ENCODE peak calls at places on chromosomes 5 and 9, in four cellular contexts. J is fibroblast of lung, F is aorta, G is GM23338. W is an unnamed sample.

GRCh38 chr9:97710356-97711222 is 13.4 kb upstream of the XPA start:
- DNase-seq in J (peak), G (peak), F (no peak), W (peak)

GRCh38 chr9:125486576-125486975 is 220.4 kb downstream of the MAPKAP1 start:
- DNase-seq in F (no peak), J (no peak), G (no peak), W (no peak)

GRCh38 chr5:164597293-164597900 is 1092.0 kb downstream of the MAT2B start:
- DNase-seq in F (no peak), J (no peak), G (peak), W (peak)

GRCh38 chr5:9337908-9338307 is 208.0 kb downstream of the SEMA5A start:
- DNase-seq in J (peak), G (no peak), F (no peak), W (peak)

GRCh38 chr5:84382363-84383295 is 2.1 kb downstream of the EDIL3 start:
- DNase-seq in J (peak), F (peak), G (peak), W (peak)

GRCh38 chr5:76952795-76953536 is at the start of gene CRHBP:
- DNase-seq in F (no peak), G (peak), J (no peak), W (no peak)

GRCh38 chr5:89313804-89314588 is 431.0 kb upstream of the MEF2C start:
- DNase-seq in J (peak), G (no peak), F (no peak), W (peak)

GRCh38 chr5:8686707-8687106 is 817.8 kb downstream of the MTRR start:
- DNase-seq in J (peak), G (no peak), F (no peak), W (no peak)

GRCh38 chr9:86948153-86948929 is 1.0 kb upstream of the GAS1 start:
- DNase-seq in J (peak), G (peak), F (peak), W (peak)

GRCh38 chr5:7261900-7262299 is 134.0 kb upstream of the ADCY2 start:
- DNase-seq in G (no peak), F (no peak), J (no peak), W (no peak)

DNA sequence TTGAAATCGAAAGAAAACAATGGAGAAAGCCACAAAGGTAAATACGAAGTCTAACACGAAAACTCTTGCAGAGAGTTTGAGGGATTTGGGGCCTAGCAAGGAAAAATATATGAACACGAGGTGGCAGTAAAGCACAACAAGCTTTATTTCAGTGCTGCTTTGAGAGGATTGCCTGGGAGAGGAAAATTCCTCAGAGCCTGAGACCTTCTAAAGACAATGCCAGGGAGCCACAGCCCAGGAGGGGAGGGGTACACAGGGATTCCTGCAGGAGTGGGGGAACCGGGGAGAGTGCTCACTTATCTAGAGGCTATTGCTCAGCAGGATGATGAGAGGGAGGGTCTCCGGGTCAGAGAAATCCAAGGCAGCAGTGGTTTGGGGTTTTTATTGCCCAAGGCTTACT is 134.9 kb upstream of the ADCY2 start:
- DNase-seq in J (peak), F (no peak), G (peak), W (peak)
- H3K4me3 ChIP-seq in J (no peak), F (no peak), G (no peak), W (no peak)

GRCh38 chr5:142883438-142883837 is 113.3 kb downstream of the ARHGAP26 start:
- DNase-seq in G (no peak), J (no peak), F (no peak), W (no peak)
- H3K4me3 ChIP-seq in G (no peak), J (no peak), F (no peak), W (no peak)

DNA sequence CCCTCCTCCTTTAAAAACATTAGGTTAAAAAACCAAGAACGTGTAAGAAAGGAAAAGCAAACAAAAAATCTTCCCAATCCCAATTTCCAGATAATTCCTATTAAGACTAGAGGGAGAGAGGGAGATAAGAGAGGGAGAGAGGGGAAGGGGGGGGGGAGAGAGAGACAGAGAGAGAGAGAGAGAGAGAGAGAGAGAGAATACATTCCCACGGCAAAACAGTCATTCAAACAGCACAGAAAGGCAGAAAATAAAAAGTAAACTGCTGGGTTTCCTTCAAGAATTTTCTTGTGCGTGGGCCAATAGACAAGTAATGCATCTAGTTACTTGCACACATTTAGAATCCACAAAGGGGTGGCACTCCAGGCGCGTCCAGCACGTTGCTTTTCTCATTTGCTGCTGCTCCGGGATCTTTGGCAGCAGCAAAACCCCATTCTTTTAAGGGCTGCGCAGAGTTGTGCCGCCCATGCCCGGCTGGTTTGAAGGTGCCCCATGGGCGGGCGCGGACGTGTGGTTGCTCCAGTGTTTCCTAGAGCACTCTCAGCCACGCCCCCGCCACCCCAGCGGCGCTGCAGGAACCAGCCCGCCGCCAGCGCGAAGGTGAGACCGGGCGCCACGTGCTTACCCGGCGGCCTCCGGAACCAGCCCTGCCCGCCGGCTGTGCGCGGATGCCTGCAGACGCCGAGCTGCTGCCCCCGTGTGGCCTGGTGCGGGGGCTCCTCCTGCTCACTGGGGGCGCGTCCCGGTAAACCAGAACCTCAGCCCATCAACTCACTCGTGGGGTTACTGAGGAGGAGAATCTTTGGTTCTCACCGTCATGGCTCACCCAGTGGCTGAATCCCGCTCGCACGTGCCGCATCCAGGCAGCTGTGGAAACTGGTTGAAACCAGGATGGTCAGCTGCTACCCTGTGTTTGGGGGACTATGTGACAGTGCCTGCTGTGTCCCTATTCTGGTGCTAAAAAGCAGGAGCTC is 44.6 kb downstream of the STC2 start:
- DNase-seq in G (peak), J (peak), F (peak), W (peak)
- H3K4me3 ChIP-seq in G (peak), J (peak), F (no peak), W (no peak)

DNA sequence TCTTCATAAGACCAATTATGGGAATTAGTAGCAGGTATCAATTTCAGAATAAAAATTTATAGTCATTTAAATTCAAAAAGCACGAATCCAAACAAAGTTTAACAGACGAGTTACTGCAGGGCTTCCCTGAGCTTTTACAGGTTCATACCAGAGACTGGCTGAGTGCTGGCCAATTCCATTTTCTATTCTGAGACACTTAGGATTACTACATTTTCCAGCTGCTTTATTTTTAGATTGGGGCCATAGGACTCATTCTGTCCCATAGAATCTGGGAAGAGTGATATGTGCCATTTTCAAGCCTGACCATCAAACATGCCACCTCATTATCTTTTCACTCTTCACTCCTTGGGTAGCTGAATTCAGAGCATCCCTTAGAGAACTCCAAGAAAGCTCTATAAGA is 410.7 kb downstream of the DNAH5 start:
- DNase-seq in G (no peak), J (no peak), F (no peak), W (no peak)
- H3K4me3 ChIP-seq in G (no peak), J (no peak), F (no peak), W (no peak)

DNA sequence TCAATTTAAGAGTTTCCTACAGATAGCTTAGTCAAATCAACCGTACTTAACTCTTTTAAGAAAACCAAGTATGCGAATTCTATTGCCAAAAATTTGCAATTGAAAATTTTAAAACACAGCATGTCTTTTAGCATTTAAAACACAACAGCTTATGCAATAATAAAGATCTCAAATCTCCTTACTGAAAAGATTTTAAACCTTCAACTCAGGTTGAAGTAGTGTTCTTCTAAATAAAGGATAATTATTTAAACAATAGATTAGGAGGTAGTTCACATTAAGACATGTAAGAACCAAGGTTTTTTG is 5.5 kb downstream of the NR3C1 start:
- DNase-seq in J (no peak), G (no peak), F (no peak), W (no peak)
- H3K4me3 ChIP-seq in J (peak), G (peak), F (no peak), W (peak)

GRCh38 chr9:34374905-34375552 is 1.7 kb downstream of the MYORG start:
- DNase-seq in J (no peak), G (peak), F (no peak), W (peak)
- H3K4me3 ChIP-seq in J (no peak), G (peak), F (no peak), W (no peak)